ENCODE peak calls at places on chromosome 22, in ten cellular contexts. P, H, V, J, W, C, M, G, D and U are unnamed samples.
A peak's percentile ranks its signal among the peaks of the same experiment; 100 is the strongest.

GRCh38 chr22:27150530-27150909 is 493.1 kb downstream of the MIAT start:
- DNase-seq in P (no peak), H (no peak), V (no peak), J (no peak), W (no peak), C (no peak), M (peak; percentile 36), G (no peak), D (no peak), U (no peak)

GRCh38 chr22:30694171-30694637 is 470 bp upstream of the OSBP2 start:
- DNase-seq in P (peak; percentile 35), H (peak; percentile 27), V (no peak), J (peak; percentile 57), W (peak; percentile 31), C (peak; percentile 67), M (peak; percentile 16), G (peak; percentile 60), D (peak; percentile 20), U (peak; percentile 64)

GRCh38 chr22:28175730-28176492 is 256.9 kb upstream of the PITPNB start:
- DNase-seq in P (no peak), H (no peak), V (no peak), J (no peak), W (no peak), C (no peak), M (no peak), G (no peak), D (no peak), U (no peak)

GRCh38 chr22:22462813-22463567 is 45.6 kb downstream of the ZNF280B start:
- DNase-seq in P (no peak), H (no peak), V (peak; percentile 52), J (no peak), W (no peak), C (peak; percentile 13), M (no peak), G (no peak), D (no peak), U (no peak)

GRCh38 chr22:48959496-48959895 is 868.2 kb downstream of the BRD1 start:
- DNase-seq in P (no peak), H (no peak), V (no peak), J (peak; percentile 4), W (no peak), C (no peak), M (no peak), G (no peak), D (no peak), U (no peak)

GRCh38 chr22:41001722-41002122 is 50.5 kb downstream of the RBX1 start:
- DNase-seq in P (no peak), H (no peak), V (no peak), J (peak; percentile 11), W (no peak), C (peak; percentile 30), M (peak; percentile 44), G (no peak), D (no peak), U (peak; percentile 81)

GRCh38 chr22:27734066-27734465 is 67.5 kb downstream of the MN1 start:
- DNase-seq in P (no peak), H (no peak), V (no peak), J (no peak), W (no peak), C (no peak), M (no peak), G (no peak), D (no peak), U (no peak)

GRCh38 chr22:46730568-46731245 is 7.3 kb downstream of the CERK start:
- DNase-seq in P (no peak), H (no peak), V (no peak), J (no peak), W (no peak), C (no peak), M (no peak), G (no peak), D (no peak), U (no peak)

GRCh38 chr22:45469573-45470383 is 32.9 kb upstream of the FBLN1 start:
- DNase-seq in P (no peak), H (no peak), V (no peak), J (no peak), W (no peak), C (no peak), M (peak; percentile 30), G (no peak), D (no peak), U (no peak)

GRCh38 chr22:36136988-36137387 is 23.6 kb downstream of the APOL3 start:
- DNase-seq in P (no peak), H (no peak), V (no peak), J (no peak), W (no peak), C (no peak), M (no peak), G (no peak), D (no peak), U (no peak)

GRCh38 chr22:29621761-29622526 is 18.5 kb downstream of the NF2 start:
- DNase-seq in P (no peak), H (no peak), V (no peak), J (no peak), W (no peak), C (peak; percentile 99), M (peak; percentile 82), G (no peak), D (no peak), U (peak; percentile 77)

GRCh38 chr22:29689201-29689871 is 30.5 kb upstream of the CABP7 start:
- DNase-seq in P (no peak), H (no peak), V (no peak), J (no peak), W (no peak), C (no peak), M (no peak), G (no peak), D (no peak), U (no peak)

GRCh38 chr22:49042877-49043859 is 784.5 kb downstream of the BRD1 start:
- DNase-seq in P (no peak), H (no peak), V (no peak), J (no peak), W (no peak), C (no peak), M (no peak), G (no peak), D (no peak), U (no peak)

GRCh38 chr22:39954584-39955055 is 5.6 kb upstream of the TMA7B start:
- DNase-seq in P (no peak), H (no peak), V (no peak), J (no peak), W (no peak), C (no peak), M (peak; percentile 36), G (no peak), D (no peak), U (no peak)

GRCh38 chr22:37561209-37562048 is 1.1 kb downstream of the CDC42EP1 start:
- DNase-seq in P (peak; percentile 47), H (peak; percentile 75), V (peak; percentile 81), J (peak; percentile 87), W (peak; percentile 44), C (peak; percentile 91), M (peak; percentile 91), G (peak; percentile 60), D (peak; percentile 97), U (peak; percentile 91)

GRCh38 chr22:37018815-37019308 is 385 bp downstream of the TST start:
- DNase-seq in P (no peak), H (no peak), V (no peak), J (no peak), W (no peak), C (peak; percentile 51), M (peak; percentile 47), G (no peak), D (peak; percentile 41), U (peak; percentile 37)

GRCh38 chr22:35313311-35314121 is 13.8 kb downstream of the TOM1 start:
- DNase-seq in P (no peak), H (no peak), V (no peak), J (no peak), W (no peak), C (peak; percentile 87), M (peak; percentile 91), G (no peak), D (no peak), U (no peak)

GRCh38 chr22:50167689-50168489 is 2.6 kb upstream of the PANX2 start:
- DNase-seq in P (no peak), H (no peak), V (no peak), J (no peak), W (no peak), C (no peak), M (no peak), G (no peak), D (no peak), U (no peak)

GRCh38 chr22:34430386-34430785 is 510.1 kb upstream of the LARGE1 start:
- DNase-seq in P (no peak), H (no peak), V (no peak), J (no peak), W (no peak), C (no peak), M (no peak), G (no peak), D (no peak), U (no peak)

GRCh38 chr22:46571642-46572250 is 34.3 kb upstream of the CELSR1 start:
- DNase-seq in P (no peak), H (no peak), V (no peak), J (no peak), W (no peak), C (no peak), M (no peak), G (no peak), D (no peak), U (no peak)

GRCh38 chr22:49852898-49853894 is at the start of gene ZBED4:
- DNase-seq in P (peak; percentile 99), H (peak; percentile 96), V (peak; percentile 98), J (peak; percentile 98), W (peak; percentile 95), C (peak; percentile 92), M (peak; percentile 100), G (peak; percentile 94), D (peak; percentile 99), U (peak; percentile 97)

GRCh38 chr22:44243761-44244160 is 63.0 kb downstream of the PARVG start:
- DNase-seq in P (no peak), H (no peak), V (no peak), J (no peak), W (no peak), C (no peak), M (no peak), G (no peak), D (no peak), U (no peak)

GRCh38 chr22:36808611-36809344 is 8.1 kb downstream of the PVALB start:
- DNase-seq in P (no peak), H (no peak), V (no peak), J (no peak), W (no peak), C (no peak), M (no peak), G (no peak), D (no peak), U (no peak)

GRCh38 chr22:23840026-23840425 is 1.2 kb upstream of the DERL3 start:
- DNase-seq in P (no peak), H (no peak), V (peak; percentile 32), J (no peak), W (no peak), C (no peak), M (no peak), G (no peak), D (no peak), U (no peak)

GRCh38 chr22:21582801-21583740 is 15.6 kb downstream of the UBE2L3 start:
- DNase-seq in P (no peak), H (no peak), V (no peak), J (no peak), W (no peak), C (no peak), M (no peak), G (no peak), D (no peak), U (no peak)

GRCh38 chr22:23270212-23270733 is 90.0 kb downstream of the BCR start:
- DNase-seq in P (no peak), H (no peak), V (peak; percentile 55), J (no peak), W (no peak), C (no peak), M (no peak), G (no peak), D (no peak), U (no peak)

GRCh38 chr22:49855491-49855911 is 1.9 kb downstream of the ZBED4 start:
- DNase-seq in P (no peak), H (no peak), V (no peak), J (no peak), W (no peak), C (peak; percentile 14), M (no peak), G (no peak), D (no peak), U (peak; percentile 34)

GRCh38 chr22:35697142-35697541 is 20.5 kb upstream of the APOL5 start:
- DNase-seq in P (no peak), H (no peak), V (no peak), J (no peak), W (no peak), C (no peak), M (no peak), G (no peak), D (no peak), U (no peak)